ENCODE peak calls at places on chromosomes 11 and 22, in seven cellular contexts. X is CD8-positive, alpha-beta T cell; S is A549; R is brain microvascular endothelial cell; Y is AG10803; H is cardiac fibroblast; J is kidney epithelial cell. O is an unnamed sample.

GRCh38 chr11:92227233-92227593 is 2.6 kb downstream of the FAT3 start:
- DNase-seq in S (no peak), Y (no peak), J (no peak), H (no peak), X (no peak), R (no peak), O (no peak)

GRCh38 chr22:30879398-30879797 is 89.2 kb downstream of the MORC2 start:
- DNase-seq in R (no peak), Y (no peak), J (no peak), X (no peak), H (no peak), S (no peak), O (no peak)

GRCh38 chr22:22123118-22123959 is 121.2 kb upstream of the VPREB1 start:
- DNase-seq in H (no peak), S (no peak), R (no peak), J (no peak), X (no peak), Y (no peak), O (no peak)

GRCh38 chr22:37146507-37147180 is 3.1 kb downstream of the IL2RB start:
- DNase-seq in J (no peak), H (no peak), R (no peak), Y (no peak), S (no peak), X (no peak), O (no peak)

GRCh38 chr22:26986051-26986881 is 328.9 kb downstream of the MIAT start:
- DNase-seq in R (no peak), X (no peak), J (no peak), Y (no peak), H (no peak), S (no peak), O (no peak)

GRCh38 chr11:73397468-73398131 is 21.4 kb downstream of the RELT start:
- DNase-seq in Y (no peak), X (no peak), R (no peak), S (no peak), H (no peak), J (no peak), O (no peak)

GRCh38 chr11:48063424-48063978 is 83.1 kb downstream of the PTPRJ start:
- DNase-seq in R (peak), X (no peak), S (peak), Y (peak), J (peak), H (peak), O (peak)

GRCh38 chr22:50672471-50673230 is at the start of gene SHANK3:
- DNase-seq in Y (no peak), R (no peak), J (no peak), H (peak), S (no peak), X (no peak), O (no peak)

GRCh38 chr11:101759771-101760450 is 154.9 kb upstream of the CEP126 start:
- DNase-seq in H (no peak), R (no peak), J (no peak), S (peak), X (no peak), Y (no peak), O (no peak)

GRCh38 chr11:14578551-14578956 is 58.4 kb upstream of the PSMA1 start:
- DNase-seq in S (no peak), X (peak), J (no peak), R (peak), Y (peak), H (peak), O (no peak)

GRCh38 chr11:46675288-46675851 is 25.0 kb downstream of the ARHGAP1 start:
- DNase-seq in S (peak), R (no peak), X (no peak), H (peak), J (no peak), Y (peak), O (no peak)

GRCh38 chr11:71153005-71153395 is 99.4 kb downstream of the SHANK2 start:
- DNase-seq in Y (no peak), H (peak), S (peak), J (peak), X (no peak), R (no peak), O (no peak)

GRCh38 chr11:64356498-64357411 is 2.2 kb upstream of the RPS6KA4 start:
- DNase-seq in J (no peak), S (peak), Y (peak), H (peak), X (no peak), R (no peak), O (no peak)

GRCh38 chr11:9039194-9039593 is 35.4 kb upstream of the NRIP3 start:
- DNase-seq in J (peak), S (no peak), H (peak), Y (no peak), R (no peak), X (no peak), O (no peak)

GRCh38 chr11:65613091-65613928 is 711 bp downstream of the MAP3K11 start:
- DNase-seq in X (peak), J (no peak), S (peak), H (peak), R (no peak), Y (no peak), O (no peak)

GRCh38 chr22:16958475-16958874 is 49.5 kb downstream of the GAB4 start:
- DNase-seq in S (no peak), Y (no peak), J (no peak), X (no peak), R (no peak), H (no peak), O (no peak)

GRCh38 chr22:39543095-39543494 is 10.5 kb upstream of the RPS19BP1 start:
- DNase-seq in Y (no peak), X (no peak), R (no peak), S (peak), H (peak), J (no peak), O (no peak)
- TF ChIP-seq CTCF in Y (peak), X (no peak), R (peak), S (peak), H (peak), J (peak), O (peak)

DNA sequence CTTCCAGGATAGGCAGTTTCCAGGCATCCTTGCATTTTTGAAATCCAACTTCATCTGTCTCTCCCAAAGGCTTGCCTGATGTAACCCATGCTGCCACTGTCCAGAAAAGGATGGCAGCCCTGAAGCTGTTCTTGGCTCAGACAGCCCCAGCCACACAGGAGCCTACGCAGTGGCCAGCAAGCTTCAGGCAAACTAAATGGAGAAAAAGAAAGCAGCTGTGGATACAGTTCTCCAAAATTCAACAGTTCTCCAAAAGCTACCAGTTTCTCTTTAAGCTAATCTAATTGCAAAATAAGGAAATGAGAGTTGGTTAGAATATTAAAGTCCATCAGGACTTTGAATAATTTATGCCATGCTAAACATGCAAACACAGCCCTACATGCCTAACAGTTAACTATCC is 69.3 kb upstream of the OR5AN1 start:
- DNase-seq in Y (no peak), H (no peak), X (no peak), R (no peak), J (no peak), S (no peak), O (no peak)
- H3K4me3 ChIP-seq in Y (no peak), H (no peak), X (no peak), R (no peak), J (no peak), S (no peak), O (no peak)

GRCh38 chr11:82494988-82495432 is 238.7 kb downstream of the FAM181B start:
- DNase-seq in Y (no peak), X (no peak), H (no peak), J (no peak), S (no peak), R (no peak), O (no peak)
- TF ChIP-seq CTCF in Y (no peak), X (no peak), H (no peak), J (peak), S (no peak), R (no peak), O (no peak)

GRCh38 chr11:44622721-44623258 is 57.3 kb downstream of the CD82 start:
- DNase-seq in R (no peak), H (no peak), X (peak), Y (no peak), J (no peak), S (no peak), O (no peak)

GRCh38 chr11:44621784-44622183 is 56.3 kb downstream of the CD82 start:
- DNase-seq in H (no peak), R (no peak), J (no peak), Y (no peak), S (no peak), X (peak), O (no peak)

GRCh38 chr11:44622190-44622650 is 56.8 kb downstream of the CD82 start:
- DNase-seq in R (no peak), S (no peak), H (no peak), Y (no peak), X (peak), J (no peak), O (no peak)

GRCh38 chr11:44619931-44620725 is 54.7 kb downstream of the CD82 start:
- DNase-seq in S (no peak), X (peak), Y (no peak), J (no peak), R (no peak), H (no peak), O (no peak)

GRCh38 chr11:44621140-44621681 is 55.7 kb downstream of the CD82 start:
- DNase-seq in H (peak), J (no peak), R (peak), X (peak), Y (peak), S (peak), O (no peak)
- H3K4me3 ChIP-seq in H (no peak), J (no peak), R (no peak), X (no peak), Y (peak), S (peak), O (peak)

GRCh38 chr11:113197456-113197855 is 116.9 kb upstream of the TTC12 start:
- DNase-seq in Y (peak), R (no peak), S (no peak), H (no peak), J (no peak), X (no peak), O (no peak)

GRCh38 chr11:113192121-113192925 is 122.1 kb upstream of the TTC12 start:
- DNase-seq in H (no peak), Y (no peak), S (no peak), J (no peak), X (no peak), R (no peak), O (no peak)

GRCh38 chr11:113195728-113196127 is 118.7 kb upstream of the TTC12 start:
- DNase-seq in H (no peak), X (no peak), Y (no peak), S (no peak), R (no peak), J (no peak), O (no peak)

GRCh38 chr11:113193077-113193476 is 121.3 kb upstream of the TTC12 start:
- DNase-seq in J (no peak), Y (peak), H (no peak), R (no peak), S (no peak), X (no peak), O (no peak)

GRCh38 chr11:113193894-113194293 is 120.5 kb upstream of the TTC12 start:
- DNase-seq in J (no peak), X (no peak), R (no peak), H (peak), S (no peak), Y (peak), O (no peak)
- TF ChIP-seq CTCF in J (no peak), X (no peak), R (no peak), H (no peak), S (no peak), Y (no peak), O (no peak)

DNA sequence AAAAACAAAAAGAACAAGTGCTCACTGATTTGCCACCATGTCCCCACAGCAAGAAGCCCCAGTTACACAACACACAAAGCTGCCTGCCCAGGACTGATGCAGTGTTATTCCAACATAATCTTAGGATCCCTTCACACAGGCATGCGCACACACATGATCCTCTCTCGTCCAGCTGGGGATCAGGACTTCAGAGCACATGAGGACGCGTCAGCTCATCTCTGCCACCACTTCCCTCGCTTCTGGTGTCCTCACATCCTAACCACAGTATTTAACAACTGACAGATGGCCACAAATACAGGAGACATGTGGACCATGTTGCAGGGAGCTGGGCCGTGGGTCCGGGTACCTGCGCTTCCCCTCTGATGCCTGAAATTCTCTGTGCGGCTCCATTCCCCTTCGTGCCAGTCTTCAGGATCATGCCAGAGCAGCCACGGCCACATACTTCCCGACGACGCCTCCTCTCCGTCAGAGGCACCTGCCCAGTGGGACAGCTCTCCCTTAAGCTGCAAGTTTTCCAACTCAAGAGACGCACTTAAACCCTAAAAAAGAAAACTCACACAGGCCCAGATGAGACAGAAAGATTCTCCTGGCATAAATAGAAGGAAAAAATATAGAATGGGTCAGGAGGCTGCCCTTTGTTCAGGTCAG is 68.3 kb downstream of the PACSIN2 start:
- DNase-seq in R (no peak), Y (peak), J (no peak), H (no peak), X (no peak), S (no peak), O (no peak)
- H3K4me3 ChIP-seq in R (no peak), Y (no peak), J (no peak), H (no peak), X (no peak), S (no peak), O (no peak)

GRCh38 chr11:6606471-6607189 is 3.1 kb downstream of the ILK start:
- DNase-seq in R (peak), X (peak), S (peak), Y (peak), H (peak), J (peak), O (peak)

GRCh38 chr11:6602096-6602940 is 1.1 kb downstream of the RRP8 start:
- DNase-seq in S (no peak), J (no peak), X (peak), R (no peak), Y (no peak), H (no peak), O (no peak)

GRCh38 chr11:6601041-6601461 is 2.4 kb downstream of the RRP8 start:
- DNase-seq in J (no peak), Y (no peak), S (no peak), H (no peak), X (peak), R (no peak), O (no peak)

GRCh38 chr11:6604081-6604626 is 580 bp downstream of the ILK start:
- DNase-seq in R (peak), S (peak), X (peak), J (no peak), Y (peak), H (peak), O (no peak)

GRCh38 chr11:6603287-6604080 is at the start of the genes ILK and RRP8:
- DNase-seq in J (no peak), X (peak), Y (peak), H (peak), S (peak), R (peak), O (no peak)
- TF ChIP-seq CTCF in J (peak), X (no peak), Y (peak), H (peak), S (no peak), R (peak), O (no peak)

DNA sequence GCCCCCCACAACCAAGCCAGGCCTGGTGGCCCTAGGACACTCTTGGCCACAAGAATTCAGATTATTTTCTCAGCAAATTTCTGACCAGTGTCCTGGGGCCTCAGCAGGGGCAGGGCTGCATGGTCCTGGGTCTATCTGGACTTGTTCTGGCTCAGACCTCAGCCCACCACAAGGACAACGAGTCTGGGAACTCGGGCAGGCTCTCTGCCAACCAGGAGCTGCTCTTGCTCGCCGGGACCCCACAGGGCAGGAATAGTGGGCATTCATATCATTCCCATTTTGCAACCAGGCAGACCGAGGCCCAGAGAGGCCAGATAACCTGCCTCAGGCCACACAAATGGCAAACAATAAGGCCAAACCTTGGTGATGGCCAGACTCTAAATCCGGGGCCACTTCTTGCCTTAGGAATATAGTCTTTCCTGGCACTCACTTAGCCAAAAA is 75.4 kb upstream of the WNT7B start:
- DNase-seq in X (no peak), Y (peak), H (no peak), S (no peak), R (no peak), J (no peak), O (no peak)
- H3K4me3 ChIP-seq in X (peak), Y (peak), H (peak), S (no peak), R (no peak), J (no peak), O (peak)

GRCh38 chr11:121651267-121651625 is 198.5 kb upstream of the SORL1-AS1 start:
- DNase-seq in X (no peak), J (no peak), Y (no peak), H (no peak), S (no peak), R (no peak), O (no peak)

GRCh38 chr11:121655481-121656332 is 202.9 kb upstream of the SORL1-AS1 start:
- DNase-seq in J (peak), Y (peak), X (peak), H (peak), R (peak), S (peak), O (peak)

GRCh38 chr11:121654506-121655480 is 202.0 kb upstream of the SORL1-AS1 start:
- DNase-seq in H (peak), S (no peak), R (no peak), X (no peak), J (no peak), Y (peak), O (no peak)

GRCh38 chr11:121650520-121651266 is 197.9 kb upstream of the SORL1-AS1 start:
- DNase-seq in J (no peak), X (no peak), S (no peak), Y (no peak), H (no peak), R (no peak), O (no peak)

GRCh38 chr11:121652982-121653381 is 200.2 kb upstream of the SORL1-AS1 start:
- DNase-seq in X (no peak), J (no peak), H (peak), R (no peak), Y (peak), S (no peak), O (no peak)
- TF ChIP-seq CTCF in X (no peak), J (peak), H (peak), R (peak), Y (peak), S (no peak), O (peak)

DNA sequence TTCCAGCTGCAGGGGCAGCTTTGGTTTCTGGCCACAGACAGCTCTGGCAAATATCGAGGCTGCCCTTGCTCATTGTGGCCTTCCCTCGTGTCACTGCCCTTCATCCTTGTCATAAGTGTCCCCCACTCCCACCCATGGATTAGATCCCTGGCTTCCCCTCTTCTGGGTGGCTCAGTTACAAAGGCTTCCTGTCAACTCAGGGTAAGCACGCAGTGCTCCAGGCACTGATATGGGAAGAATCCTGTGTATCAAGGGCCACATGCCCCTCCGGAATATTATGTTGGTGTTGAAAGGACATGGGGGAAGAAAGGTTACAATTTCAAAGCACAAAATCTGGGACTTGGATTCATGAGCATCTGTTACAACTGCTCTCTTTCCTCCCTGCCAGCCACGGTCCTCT is 128.1 kb downstream of the DBX1 start:
- DNase-seq in J (no peak), R (no peak), S (no peak), X (no peak), Y (no peak), H (no peak), O (no peak)
- H3K4me3 ChIP-seq in J (no peak), R (no peak), S (no peak), X (no peak), Y (peak), H (no peak), O (no peak)